ENCODE peak calls at places on chromosomes 5 and 9, in seven cellular contexts. F is upper lobe of right lung; M is glutamatergic neuron; R is astrocyte of the spinal cord; Y is tibial artery; J is left ventricle myocardium inferior; Q is CD4-positive, alpha-beta T cell. W is an unnamed sample.

GRCh38 chr5:131679911-131680310 is 44.9 kb upstream of the RAPGEF6 start:
- DNase-seq in F (no peak), M (no peak), R (peak), Y (no peak), J (no peak), Q (no peak), W (no peak)

GRCh38 chr5:178320281-178320855 is 87.8 kb upstream of the PHYKPL start:
- DNase-seq in F (peak), M (no peak), R (no peak), Y (no peak), J (no peak), Q (no peak), W (no peak)

GRCh38 chr5:103565711-103566110 is 3.1 kb upstream of the NUDT12 start:
- DNase-seq in F (no peak), M (no peak), R (no peak), Y (no peak), J (no peak), Q (no peak), W (no peak)

GRCh38 chr9:70564464-70565190 is 150.2 kb upstream of the KLF9 start:
- DNase-seq in F (no peak), M (no peak), R (no peak), Y (no peak), J (no peak), Q (no peak), W (no peak)

GRCh38 chr5:19987594-19988345 is at the start of gene CDH18:
- DNase-seq in F (peak), M (peak), R (peak), Y (no peak), J (peak), Q (no peak), W (peak)

GRCh38 chr5:131171276-131171815 is 602 bp downstream of the LYRM7 start:
- DNase-seq in F (no peak), M (no peak), R (no peak), Y (no peak), J (no peak), Q (no peak), W (no peak)

GRCh38 chr9:89442981-89443817 is 54.7 kb downstream of the SEMA4D start:
- DNase-seq in F (no peak), M (peak), R (peak), Y (no peak), J (no peak), Q (no peak), W (no peak)

GRCh38 chr9:133514475-133515239 is 10.1 kb downstream of the MYMK start:
- DNase-seq in F (no peak), M (peak), R (no peak), Y (no peak), J (peak), Q (no peak), W (no peak)

GRCh38 chr9:20552874-20553624 is 69.2 kb downstream of the MLLT3 start:
- DNase-seq in F (no peak), M (no peak), R (peak), Y (no peak), J (no peak), Q (no peak), W (no peak)

GRCh38 chr9:134089972-134090371 is 22.1 kb upstream of the BRD3 start:
- DNase-seq in F (peak), M (no peak), R (no peak), Y (no peak), J (no peak), Q (no peak), W (no peak)

GRCh38 chr5:155562153-155562552 is 548.6 kb downstream of the KIF4B start:
- DNase-seq in F (no peak), M (no peak), R (no peak), Y (no peak), J (no peak), Q (no peak), W (no peak)

GRCh38 chr5:43019615-43020293 is 20.4 kb downstream of the ANXA2R start:
- DNase-seq in F (peak), M (peak), R (peak), Y (no peak), J (no peak), Q (peak), W (no peak)

GRCh38 chr9:69573666-69574456 is 98.3 kb downstream of the APBA1 start:
- DNase-seq in F (no peak), M (no peak), R (peak), Y (no peak), J (no peak), Q (no peak), W (no peak)

GRCh38 chr5:65102501-65102825 is 333.7 kb downstream of the CWC27 start:
- DNase-seq in F (no peak), M (no peak), R (peak), Y (no peak), J (no peak), Q (no peak), W (no peak)

GRCh38 chr5:143314664-143315063 is 88.8 kb downstream of the NR3C1 start:
- DNase-seq in F (no peak), M (no peak), R (peak), Y (no peak), J (no peak), Q (no peak), W (no peak)

GRCh38 chr9:34086889-34087288 is 38.2 kb upstream of the UBAP2 start:
- DNase-seq in F (no peak), M (no peak), R (no peak), Y (no peak), J (no peak), Q (no peak), W (no peak)

GRCh38 chr5:117255211-117256032 is 680.8 kb upstream of the SEMA6A start:
- DNase-seq in F (no peak), M (no peak), R (no peak), Y (no peak), J (no peak), Q (no peak), W (no peak)

GRCh38 chr5:78808818-78809217 is 160.2 kb upstream of the LHFPL2 start:
- DNase-seq in F (no peak), M (no peak), R (no peak), Y (no peak), J (no peak), Q (no peak), W (no peak)

GRCh38 chr5:61280205-61280604 is 51.9 kb upstream of the ZSWIM6 start:
- DNase-seq in F (no peak), M (no peak), R (peak), Y (no peak), J (no peak), Q (no peak), W (no peak)

GRCh38 chr5:121851643-121852574 is at the start of gene FTMT:
- DNase-seq in F (peak), M (no peak), R (no peak), Y (no peak), J (no peak), Q (no peak), W (no peak)

GRCh38 chr5:144774247-144774646 is 603.6 kb downstream of the KCTD16 start:
- DNase-seq in F (no peak), M (no peak), R (no peak), Y (no peak), J (no peak), Q (no peak), W (no peak)

GRCh38 chr5:62475072-62475471 is 62.5 kb downstream of the IPO11 start:
- DNase-seq in F (no peak), M (no peak), R (peak), Y (no peak), J (no peak), Q (no peak), W (no peak)

GRCh38 chr5:136734638-136735037 is 369.3 kb upstream of the TRPC7 start:
- DNase-seq in F (no peak), M (no peak), R (no peak), Y (no peak), J (no peak), Q (no peak), W (no peak)

GRCh38 chr5:132473019-132473531 is 17.5 kb downstream of the IRF1 start:
- DNase-seq in F (peak), M (no peak), R (no peak), Y (peak), J (peak), Q (peak), W (no peak)

GRCh38 chr5:52204310-52204709 is 583.4 kb upstream of the ITGA1 start:
- DNase-seq in F (no peak), M (no peak), R (no peak), Y (no peak), J (no peak), Q (no peak), W (no peak)

GRCh38 chr5:139820606-139821005 is 25.0 kb downstream of the PSD2 start:
- DNase-seq in F (peak), M (no peak), R (no peak), Y (no peak), J (no peak), Q (no peak), W (no peak)

GRCh38 chr5:102815560-102816324 is 60.6 kb downstream of the PAM start:
- DNase-seq in F (no peak), M (no peak), R (peak), Y (no peak), J (no peak), Q (no peak), W (no peak)

GRCh38 chr5:73763300-73764032 is 137.5 kb downstream of the ARHGEF28 start:
- DNase-seq in F (no peak), M (no peak), R (no peak), Y (no peak), J (no peak), Q (no peak), W (no peak)

GRCh38 chr9:117073071-117073470 is 341.8 kb downstream of the ASTN2 start:
- DNase-seq in F (no peak), M (no peak), R (no peak), Y (no peak), J (no peak), Q (no peak), W (no peak)

GRCh38 chr5:54296386-54296785 is 14.0 kb downstream of the ARL15 start:
- DNase-seq in F (peak), M (no peak), R (no peak), Y (no peak), J (no peak), Q (no peak), W (no peak)

GRCh38 chr5:139386039-139386438 is 2.9 kb upstream of the SLC23A1 start:
- DNase-seq in F (peak), M (no peak), R (no peak), Y (no peak), J (no peak), Q (no peak), W (no peak)

GRCh38 chr5:58002318-58002717 is 457.6 kb downstream of the PLK2 start:
- DNase-seq in F (no peak), M (no peak), R (peak), Y (no peak), J (no peak), Q (no peak), W (no peak)

GRCh38 chr9:27602954-27603353 is 29.7 kb upstream of the C9orf72 start:
- DNase-seq in F (no peak), M (no peak), R (no peak), Y (no peak), J (no peak), Q (no peak), W (no peak)

GRCh38 chr9:72577212-72577753 is 55.9 kb downstream of the TMC1 start:
- DNase-seq in F (no peak), M (no peak), R (peak), Y (peak), J (no peak), Q (no peak), W (no peak)

GRCh38 chr9:133230093-133230492 is 21.0 kb upstream of the OBP2B start:
- DNase-seq in F (no peak), M (no peak), R (no peak), Y (no peak), J (no peak), Q (no peak), W (no peak)

GRCh38 chr5:59158165-59158564 is 575.3 kb downstream of the RAB3C start:
- DNase-seq in F (no peak), M (no peak), R (no peak), Y (no peak), J (no peak), Q (no peak), W (no peak)

GRCh38 chr5:15645376-15645775 is 145.4 kb downstream of the FBXL7 start:
- DNase-seq in F (no peak), M (no peak), R (peak), Y (no peak), J (no peak), Q (no peak), W (no peak)

GRCh38 chr9:83327323-83327722 is 210.9 kb downstream of the FRMD3 start:
- DNase-seq in F (no peak), M (peak), R (peak), Y (no peak), J (no peak), Q (no peak), W (no peak)

GRCh38 chr5:10762776-10763500 is 1.9 kb upstream of the DAP start:
- DNase-seq in F (no peak), M (no peak), R (no peak), Y (no peak), J (no peak), Q (no peak), W (no peak)

DNA sequence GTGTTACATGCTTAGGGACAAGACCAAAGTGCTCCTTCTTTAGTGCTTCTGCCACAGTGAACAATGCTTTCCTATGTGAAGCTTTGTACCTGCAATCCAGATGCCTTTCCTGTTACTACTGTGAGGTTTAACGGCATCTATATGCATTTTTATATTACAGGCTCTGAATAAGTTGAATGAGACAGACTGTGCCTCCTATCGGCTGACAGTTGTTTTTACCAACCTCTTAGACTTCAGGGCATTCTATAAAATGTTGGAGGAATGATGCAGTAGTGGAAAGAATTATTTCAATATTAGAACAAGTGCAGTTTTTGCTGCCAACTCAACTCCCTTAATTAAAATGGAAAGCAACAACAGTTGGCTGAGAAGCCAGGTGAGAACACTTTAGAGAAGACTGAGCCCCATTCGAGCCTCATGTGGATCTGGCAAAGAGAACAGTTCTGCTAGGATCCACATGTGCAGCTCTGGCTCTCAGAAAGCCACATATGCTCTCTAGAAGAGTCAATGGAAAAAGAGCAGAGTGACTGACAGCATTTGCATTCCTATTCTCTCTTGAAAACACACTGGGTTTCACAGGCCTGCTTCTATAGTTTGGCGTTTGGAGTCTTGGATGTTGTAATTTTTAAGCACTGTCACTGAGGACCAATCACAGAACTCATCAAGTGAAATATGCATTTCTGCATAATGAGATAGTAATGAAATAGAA is 147.5 kb downstream of the LURAP1L start:
- DNase-seq in F (no peak), M (no peak), R (no peak), Y (no peak), J (no peak), Q (no peak), W (no peak)
- TF ChIP-seq CTCF in F (no peak), M (no peak), R (no peak), Y (no peak), J (no peak), Q (no peak), W (no peak)

DNA sequence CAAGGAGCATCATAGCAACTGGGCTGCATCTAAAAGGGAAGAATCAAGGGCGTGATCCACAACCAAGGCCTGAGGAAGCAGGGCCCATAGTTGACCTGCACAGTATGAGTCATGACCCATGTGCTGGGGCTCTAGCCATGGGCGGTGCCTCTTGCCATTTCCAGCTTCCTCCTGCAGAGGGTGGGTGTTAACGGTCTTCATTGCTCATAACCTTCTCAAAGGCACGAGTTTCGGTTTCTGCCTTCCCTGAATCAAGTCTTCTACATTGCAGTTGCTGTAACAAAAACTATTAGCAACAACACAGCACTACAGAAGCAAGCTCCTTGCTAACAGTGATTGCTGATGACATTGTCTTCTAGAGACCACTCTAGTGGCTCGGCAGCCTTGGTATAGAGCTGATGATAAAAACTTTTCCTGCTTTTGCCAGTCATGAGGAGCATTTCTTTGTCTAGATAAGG is 66.9 kb downstream of the CTSL start:
- DNase-seq in F (peak), M (no peak), R (peak), Y (peak), J (peak), Q (no peak), W (no peak)
- TF ChIP-seq CTCF in F (peak), M (no peak), R (peak), Y (no peak), J (peak), Q (no peak), W (no peak)

GRCh38 chr9:126293522-126293889 is 33.1 kb upstream of the MVB12B start:
- DNase-seq in F (no peak), M (no peak), R (no peak), Y (no peak), J (no peak), Q (no peak), W (no peak)
- TF ChIP-seq CTCF in F (peak), M (peak), R (no peak), Y (no peak), J (no peak), Q (no peak), W (peak)

GRCh38 chr5:110790673-110791072 is 51.9 kb downstream of the SLC25A46 start:
- DNase-seq in F (no peak), M (no peak), R (peak), Y (no peak), J (no peak), Q (no peak), W (no peak)
- TF ChIP-seq CTCF in F (peak), M (no peak), R (peak), Y (peak), J (peak), Q (no peak), W (no peak)

GRCh38 chr5:153148624-153148976 is 341.9 kb upstream of the GRIA1 start:
- DNase-seq in F (no peak), M (no peak), R (no peak), Y (no peak), J (no peak), Q (no peak), W (no peak)
- TF ChIP-seq CTCF in F (no peak), M (peak), R (no peak), Y (no peak), J (peak), Q (no peak), W (no peak)

GRCh38 chr9:37033141-37033540 is 927 bp downstream of the PAX5 start:
- DNase-seq in F (no peak), M (no peak), R (no peak), Y (no peak), J (no peak), Q (no peak), W (no peak)

GRCh38 chr9:37033753-37034319 is at the start of gene PAX5:
- DNase-seq in F (no peak), M (no peak), R (no peak), Y (no peak), J (no peak), Q (no peak), W (no peak)

GRCh38 chr9:37031081-37031480 is 3.0 kb downstream of the PAX5 start:
- DNase-seq in F (no peak), M (no peak), R (no peak), Y (no peak), J (no peak), Q (no peak), W (no peak)

GRCh38 chr9:37031902-37032301 is 2.2 kb downstream of the PAX5 start:
- DNase-seq in F (no peak), M (no peak), R (no peak), Y (no peak), J (no peak), Q (no peak), W (no peak)

DNA sequence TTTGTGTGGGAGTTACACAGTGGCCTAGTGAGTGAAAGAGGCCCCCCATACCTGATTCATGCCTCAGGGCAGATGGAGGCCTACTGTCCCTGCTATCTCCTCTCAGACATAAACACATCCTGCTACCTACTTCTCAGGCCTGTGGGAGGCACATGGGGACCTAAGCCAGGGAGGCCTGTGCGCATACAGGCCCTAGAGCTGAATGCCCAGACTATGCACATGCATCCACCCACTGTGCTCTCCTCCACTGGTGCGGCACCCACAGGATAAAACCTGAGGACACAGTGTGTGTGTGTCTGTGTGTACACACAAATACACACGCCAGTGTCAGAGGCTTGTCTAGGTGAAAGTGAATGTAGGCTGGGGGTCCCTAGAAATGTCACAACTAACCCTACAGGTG is 1.4 kb downstream of the PAX5 start:
- DNase-seq in F (no peak), M (no peak), R (no peak), Y (no peak), J (no peak), Q (no peak), W (no peak)
- TF ChIP-seq CTCF in F (no peak), M (no peak), R (no peak), Y (no peak), J (no peak), Q (no peak), W (no peak)

GRCh38 chr5:149765932-149766331 is 35.8 kb downstream of the PPARGC1B start:
- DNase-seq in F (no peak), M (no peak), R (no peak), Y (no peak), J (no peak), Q (no peak), W (no peak)
- TF ChIP-seq CTCF in F (no peak), M (peak), R (no peak), Y (peak), J (peak), Q (no peak), W (peak)

GRCh38 chr9:130998596-130999264 is 10.2 kb upstream of the LAMC3 start:
- DNase-seq in F (no peak), M (no peak), R (no peak), Y (no peak), J (no peak), Q (no peak), W (no peak)
- TF ChIP-seq CTCF in F (no peak), M (peak), R (no peak), Y (no peak), J (no peak), Q (no peak), W (no peak)